ENCODE peak calls at places on chromosomes 13 and 19, in seven cellular contexts. J is activated naive CD4-positive, alpha-beta T cell treated with Interleukin-2 at 50 U/mL for 16 hours; Z is activated CD4-positive, alpha-beta T cell treated with anti-CD3 and anti-CD28 coated beads, Interleukin-2, amount 50 U/mL, for 24 hours; G is ELR; U is endothelial cell of umbilical vein; P is posterior cingulate gyrus; S is anterior cingulate cortex. K is an unnamed sample.

GRCh38 chr13:39051157-39051556 is 12.9 kb downstream of the NHLRC3 start:
- DNase-seq in P (no peak), S (no peak), U (peak; percentile 57), Z (no peak), J (no peak), G (peak; percentile 70), K (no peak)

GRCh38 chr13:43085545-43085944 is 62.2 kb downstream of the DNAJC15 start:
- DNase-seq in U (peak; percentile 59), G (peak; percentile 56), J (no peak), P (no peak), Z (no peak), S (no peak), K (no peak)

GRCh38 chr19:40529093-40529954 is 47.3 kb upstream of the SHKBP1 start:
- DNase-seq in P (peak; percentile 98), S (peak; percentile 80), G (peak; percentile 77), Z (peak; percentile 80), U (peak; percentile 87), J (peak; percentile 88), K (peak; percentile 25)

GRCh38 chr13:33797622-33798021 is 20.3 kb upstream of the RFC3 start:
- DNase-seq in G (peak; percentile 11), P (no peak), S (no peak), U (no peak), Z (no peak), J (no peak), K (no peak)

GRCh38 chr13:70188567-70188966 is 80.3 kb upstream of the KLHL1 start:
- DNase-seq in S (no peak), J (no peak), G (no peak), Z (no peak), U (no peak), P (no peak), K (no peak)

GRCh38 chr19:7500811-7501450 is 12.1 kb upstream of the PEX11G start:
- DNase-seq in S (peak; percentile 77), P (peak; percentile 99), J (peak; percentile 50), Z (peak; percentile 34), U (peak; percentile 47), G (peak; percentile 55), K (peak; percentile 29)

GRCh38 chr13:51797664-51798488 is 6.1 kb downstream of the DHRS12 start:
- DNase-seq in J (peak; percentile 59), S (peak; percentile 15), G (peak; percentile 64), P (peak; percentile 88), Z (peak; percentile 64), U (peak; percentile 36), K (no peak)

GRCh38 chr19:48636859-48637448 is at the start of gene DBP:
- DNase-seq in G (peak; percentile 40), J (no peak), U (no peak), P (peak; percentile 93), S (no peak), Z (no peak), K (peak; percentile 66)

K was measured in substantia nigra.